ENCODE peak calls at places on chromosomes 12 and 14, in five cellular contexts. P is progenitor cell of endocrine pancreas, Z is stomach, I is AG09319, C is kidney. V is an unnamed sample.

GRCh38 chr14:78697341-78697740 is 527.2 kb downstream of the NRXN3 start:
- DNase-seq in P (no peak), Z (no peak), I (peak; percentile 4), C (no peak), V (no peak)

GRCh38 chr14:104680056-104680805 is 9.2 kb upstream of the INF2 start:
- DNase-seq in P (no peak), Z (peak; percentile 77), I (no peak), C (peak; percentile 82), V (no peak)

GRCh38 chr12:111103583-111103982 is 183.2 kb upstream of the MYL2 start:
- DNase-seq in P (no peak), Z (no peak), I (no peak), C (no peak), V (no peak)

GRCh38 chr14:32938719-32939253 is at the start of gene NPAS3:
- DNase-seq in P (no peak), Z (no peak), I (no peak), C (peak; percentile 69), V (peak; percentile 47)

GRCh38 chr12:109462868-109463692 is 14.0 kb downstream of the KCTD10 start:
- DNase-seq in P (no peak), Z (peak; percentile 64), I (peak; percentile 97), C (peak; percentile 94), V (no peak)

GRCh38 chr12:64611430-64612286 is 1.4 kb downstream of the RASSF3 start:
- DNase-seq in P (no peak), Z (peak; percentile 64), I (no peak), C (peak; percentile 79), V (peak; percentile 30)

GRCh38 chr14:94395900-94396574 is 7.6 kb upstream of the SERPINA1 start:
- DNase-seq in P (peak; percentile 30), Z (peak; percentile 62), I (no peak), C (no peak), V (no peak)

GRCh38 chr12:57129311-57130288 is 1.3 kb downstream of the LRP1 start:
- DNase-seq in P (peak; percentile 41), Z (no peak), I (no peak), C (no peak), V (peak; percentile 53)

GRCh38 chr14:32202468-32202865 is 602 bp downstream of the RNU6-8 start:
- DNase-seq in P (no peak), Z (no peak), I (no peak), C (no peak), V (no peak)

GRCh38 chr12:13982010-13982409 is 608 bp upstream of the GRIN2B start:
- DNase-seq in P (peak; percentile 69), Z (no peak), I (no peak), C (no peak), V (peak; percentile 76)

GRCh38 chr14:75877292-75877691 is 104.5 kb downstream of the TGFB3 start:
- DNase-seq in P (no peak), Z (no peak), I (no peak), C (no peak), V (no peak)

GRCh38 chr12:66290716-66291200 is 11.5 kb upstream of the HELB start:
- DNase-seq in P (no peak), Z (no peak), I (no peak), C (no peak), V (no peak)

GRCh38 chr14:73188501-73188903 is 48.8 kb upstream of the PAPLN start:
- DNase-seq in P (no peak), Z (no peak), I (peak; percentile 28), C (no peak), V (no peak)

GRCh38 chr12:109277899-109278762 is 31.0 kb downstream of the FOXN4 start:
- DNase-seq in P (no peak), Z (no peak), I (peak; percentile 19), C (no peak), V (no peak)

GRCh38 chr12:19572920-19573558 is 133.7 kb downstream of the AEBP2 start:
- DNase-seq in P (no peak), Z (no peak), I (no peak), C (no peak), V (peak; percentile 61)

GRCh38 chr12:97927991-97928390 is 465.4 kb downstream of the RMST start:
- DNase-seq in P (no peak), Z (no peak), I (no peak), C (no peak), V (no peak)

GRCh38 chr14:23567186-23568020 is at the start of gene AP1G2:
- DNase-seq in P (peak; percentile 75), Z (peak; percentile 93), I (no peak), C (peak; percentile 95), V (peak; percentile 84)

GRCh38 chr12:126219654-126220279 is 1154.5 kb downstream of the AACS start:
- DNase-seq in P (no peak), Z (no peak), I (no peak), C (no peak), V (no peak)

GRCh38 chr14:102819176-102819628 is 42.0 kb downstream of the TRAF3 start:
- DNase-seq in P (no peak), Z (peak; percentile 49), I (no peak), C (no peak), V (no peak)

GRCh38 chr12:84912191-84913142 is at the start of gene SLC6A15:
- DNase-seq in P (peak; percentile 61), Z (no peak), I (peak; percentile 23), C (peak; percentile 77), V (peak; percentile 93)

GRCh38 chr14:52876311-52876710 is 74.5 kb downstream of the FERMT2 start:
- DNase-seq in P (no peak), Z (no peak), I (no peak), C (no peak), V (no peak)

GRCh38 chr12:12561305-12562015 is 1.2 kb downstream of the DUSP16 start:
- DNase-seq in P (peak; percentile 65), Z (peak; percentile 69), I (no peak), C (peak; percentile 86), V (peak; percentile 65)

GRCh38 chr12:63802012-63802608 is 22.4 kb downstream of the RXYLT1 start:
- DNase-seq in P (no peak), Z (no peak), I (no peak), C (no peak), V (no peak)

GRCh38 chr14:44961151-44961729 is 507 bp downstream of the KLHL28 start:
- DNase-seq in P (no peak), Z (peak; percentile 51), I (no peak), C (peak; percentile 85), V (peak; percentile 76)

GRCh38 chr12:55815473-55815872 is 2.1 kb downstream of the SARNP start:
- DNase-seq in P (no peak), Z (no peak), I (no peak), C (no peak), V (no peak)

GRCh38 chr12:13147688-13148531 is 44.4 kb upstream of the GSG1 start:
- DNase-seq in P (no peak), Z (no peak), I (no peak), C (no peak), V (no peak)

GRCh38 chr12:80917651-80918050 is 20.1 kb downstream of the LIN7A start:
- DNase-seq in P (no peak), Z (no peak), I (no peak), C (no peak), V (no peak)

GRCh38 chr12:130145731-130146130 is 16.5 kb upstream of the FZD10 start:
- DNase-seq in P (no peak), Z (no peak), I (no peak), C (no peak), V (no peak)

GRCh38 chr12:93526786-93527428 is 45.6 kb upstream of the SOCS2 start:
- DNase-seq in P (no peak), Z (no peak), I (peak; percentile 80), C (no peak), V (no peak)

GRCh38 chr12:84033162-84033561 is 879.4 kb downstream of the SLC6A15 start:
- DNase-seq in P (no peak), Z (no peak), I (no peak), C (peak; percentile 56), V (no peak)

GRCh38 chr14:87883750-87884149 is 109.2 kb downstream of the GALC start:
- DNase-seq in P (no peak), Z (no peak), I (no peak), C (no peak), V (no peak)

GRCh38 chr14:87888136-87888999 is 104.6 kb downstream of the GALC start:
- DNase-seq in P (no peak), Z (no peak), I (no peak), C (no peak), V (peak; percentile 65)
- TF ChIP-seq CTCF in P (peak; percentile 52), Z (no peak), I (peak; percentile 23), C (peak; percentile 35), V (peak; percentile 67)

GRCh38 chr12:67394600-67394999 is 125.4 kb downstream of the CAND1 start:
- DNase-seq in P (no peak), Z (no peak), I (peak; percentile 8), C (peak; percentile 56), V (no peak)
- TF ChIP-seq CTCF in P (no peak), Z (no peak), I (peak; percentile 36), C (no peak), V (no peak)

DNA sequence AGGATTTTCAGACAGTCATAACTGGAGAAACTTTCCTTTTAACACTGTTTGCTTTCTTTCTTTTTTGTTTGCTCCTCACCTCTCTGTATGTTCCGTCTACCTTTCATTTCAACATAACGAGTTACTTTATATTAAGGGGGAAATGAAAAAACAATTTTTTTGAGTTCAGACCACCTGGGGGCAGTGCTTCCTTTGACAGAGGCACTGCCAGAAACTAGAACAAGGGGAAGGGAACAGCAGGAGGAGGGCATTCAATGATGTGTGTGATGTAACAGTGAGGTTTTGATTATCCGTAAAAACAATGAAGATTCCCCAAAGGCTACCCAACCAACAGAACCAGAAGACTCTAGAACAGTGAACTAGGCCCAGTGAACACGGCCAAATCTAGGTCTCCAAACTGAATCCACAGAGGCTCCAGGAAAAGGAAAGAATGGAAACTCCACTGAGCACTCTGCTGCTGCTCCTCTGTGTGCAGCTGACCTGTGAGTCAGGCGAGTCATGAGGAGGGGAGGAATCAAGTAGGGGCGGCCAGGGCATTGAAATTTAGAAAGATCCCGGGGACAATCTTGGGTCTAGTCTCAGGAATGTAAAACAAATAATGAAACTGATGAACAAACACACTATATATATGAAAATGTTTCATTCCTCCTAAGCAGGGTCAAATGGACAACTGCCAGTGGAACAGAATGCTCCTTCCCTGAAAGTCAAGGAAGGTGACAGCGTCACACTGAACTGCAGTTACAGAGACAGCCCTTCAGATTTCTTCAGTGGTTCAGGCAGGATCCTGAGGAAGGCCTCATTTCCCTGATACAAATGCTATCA is 323.5 kb downstream of the DAD1 start:
- DNase-seq in P (no peak), Z (no peak), I (no peak), C (no peak), V (no peak)
- TF ChIP-seq CTCF in P (peak; percentile 41), Z (no peak), I (no peak), C (no peak), V (no peak)

GRCh38 chr12:6919588-6919987 is 5.2 kb downstream of the ENO2 start:
- DNase-seq in P (no peak), Z (no peak), I (no peak), C (peak; percentile 25), V (no peak)
- TF ChIP-seq CTCF in P (no peak), Z (no peak), I (no peak), C (no peak), V (no peak)